ENCODE peak calls at places on chromosomes 7 and 10, in nine cellular contexts. One of them, this sample, is unnamed.

GRCh38 chr7:16926283-16926682 is 44.5 kb upstream of the AGR3 start:
- DNase-seq in cardiac fibroblast: peak
- DNase-seq in OCI-LY7: peak
- DNase-seq in activated B cell treated with CpG ODN at 0.5 μM for 24 hours: no peak
- DNase-seq in vagina: no peak
- DNase-seq in AG04450: no peak
- DNase-seq in nephron progenitor cell: no peak
- DNase-seq in neural crest cell: no peak
- DNase-seq in astrocyte of the spinal cord: peak
- DNase-seq in this sample: no peak

GRCh38 chr7:16684935-16685334 is 39.0 kb downstream of the BZW2 start:
- DNase-seq in cardiac fibroblast: no peak
- DNase-seq in OCI-LY7: peak
- DNase-seq in activated B cell treated with CpG ODN at 0.5 μM for 24 hours: no peak
- DNase-seq in vagina: no peak
- DNase-seq in AG04450: no peak
- DNase-seq in nephron progenitor cell: no peak
- DNase-seq in neural crest cell: no peak
- DNase-seq in astrocyte of the spinal cord: no peak
- DNase-seq in this sample: no peak

GRCh38 chr7:74269757-74270277 is 15.6 kb upstream of the RFC2 start:
- DNase-seq in cardiac fibroblast: peak
- DNase-seq in OCI-LY7: peak
- DNase-seq in activated B cell treated with CpG ODN at 0.5 μM for 24 hours: peak
- DNase-seq in vagina: no peak
- DNase-seq in AG04450: no peak
- DNase-seq in nephron progenitor cell: peak
- DNase-seq in neural crest cell: peak
- DNase-seq in astrocyte of the spinal cord: peak
- DNase-seq in this sample: peak

GRCh38 chr7:120486164-120486563 is 213.2 kb downstream of the KCND2 start:
- DNase-seq in cardiac fibroblast: no peak
- DNase-seq in OCI-LY7: no peak
- DNase-seq in activated B cell treated with CpG ODN at 0.5 μM for 24 hours: no peak
- DNase-seq in vagina: no peak
- DNase-seq in AG04450: no peak
- DNase-seq in nephron progenitor cell: no peak
- DNase-seq in neural crest cell: no peak
- DNase-seq in astrocyte of the spinal cord: peak
- DNase-seq in this sample: no peak

GRCh38 chr10:14146005-14146404 is 184.7 kb downstream of the FRMD4A start:
- DNase-seq in cardiac fibroblast: peak
- DNase-seq in OCI-LY7: no peak
- DNase-seq in activated B cell treated with CpG ODN at 0.5 μM for 24 hours: no peak
- DNase-seq in vagina: no peak
- DNase-seq in AG04450: peak
- DNase-seq in nephron progenitor cell: no peak
- DNase-seq in neural crest cell: no peak
- DNase-seq in astrocyte of the spinal cord: peak
- DNase-seq in this sample: no peak

GRCh38 chr7:98323597-98324322 is 42.3 kb downstream of the BRI3 start:
- DNase-seq in cardiac fibroblast: peak
- DNase-seq in OCI-LY7: no peak
- DNase-seq in activated B cell treated with CpG ODN at 0.5 μM for 24 hours: no peak
- DNase-seq in vagina: no peak
- DNase-seq in AG04450: no peak
- DNase-seq in nephron progenitor cell: peak
- DNase-seq in neural crest cell: no peak
- DNase-seq in astrocyte of the spinal cord: peak
- DNase-seq in this sample: no peak

GRCh38 chr7:28556036-28556435 is 143.7 kb downstream of the CREB5 start:
- DNase-seq in cardiac fibroblast: no peak
- DNase-seq in OCI-LY7: no peak
- DNase-seq in activated B cell treated with CpG ODN at 0.5 μM for 24 hours: no peak
- DNase-seq in vagina: no peak
- DNase-seq in AG04450: no peak
- DNase-seq in nephron progenitor cell: no peak
- DNase-seq in neural crest cell: no peak
- DNase-seq in astrocyte of the spinal cord: no peak
- DNase-seq in this sample: no peak

GRCh38 chr10:70733051-70733450 is 52.1 kb downstream of the TBATA start:
- DNase-seq in cardiac fibroblast: no peak
- DNase-seq in OCI-LY7: no peak
- DNase-seq in activated B cell treated with CpG ODN at 0.5 μM for 24 hours: no peak
- DNase-seq in vagina: no peak
- DNase-seq in AG04450: no peak
- DNase-seq in nephron progenitor cell: no peak
- DNase-seq in neural crest cell: no peak
- DNase-seq in astrocyte of the spinal cord: no peak
- DNase-seq in this sample: no peak

GRCh38 chr10:35367991-35368390 is 31.7 kb downstream of the CCNY start:
- DNase-seq in cardiac fibroblast: no peak
- DNase-seq in OCI-LY7: no peak
- DNase-seq in activated B cell treated with CpG ODN at 0.5 μM for 24 hours: no peak
- DNase-seq in vagina: no peak
- DNase-seq in AG04450: no peak
- DNase-seq in nephron progenitor cell: no peak
- DNase-seq in neural crest cell: no peak
- DNase-seq in astrocyte of the spinal cord: no peak
- DNase-seq in this sample: no peak

GRCh38 chr10:126133906-126134703 is 237.7 kb downstream of the FANK1 start:
- DNase-seq in cardiac fibroblast: peak
- DNase-seq in OCI-LY7: no peak
- DNase-seq in activated B cell treated with CpG ODN at 0.5 μM for 24 hours: no peak
- DNase-seq in vagina: peak
- DNase-seq in AG04450: peak
- DNase-seq in nephron progenitor cell: no peak
- DNase-seq in neural crest cell: no peak
- DNase-seq in astrocyte of the spinal cord: peak
- DNase-seq in this sample: no peak

GRCh38 chr10:93612237-93612636 is at the start of gene PDE6C:
- DNase-seq in cardiac fibroblast: no peak
- DNase-seq in OCI-LY7: no peak
- DNase-seq in activated B cell treated with CpG ODN at 0.5 μM for 24 hours: no peak
- DNase-seq in vagina: no peak
- DNase-seq in AG04450: no peak
- DNase-seq in nephron progenitor cell: no peak
- DNase-seq in neural crest cell: no peak
- DNase-seq in astrocyte of the spinal cord: no peak
- DNase-seq in this sample: no peak

GRCh38 chr7:140649566-140650205 is 9.1 kb upstream of the DENND2A start:
- DNase-seq in cardiac fibroblast: no peak
- DNase-seq in OCI-LY7: no peak
- DNase-seq in activated B cell treated with CpG ODN at 0.5 μM for 24 hours: no peak
- DNase-seq in vagina: no peak
- DNase-seq in AG04450: no peak
- DNase-seq in nephron progenitor cell: no peak
- DNase-seq in neural crest cell: no peak
- DNase-seq in astrocyte of the spinal cord: peak
- DNase-seq in this sample: no peak

GRCh38 chr7:26782501-26782900 is 81.9 kb downstream of the SKAP2 start:
- DNase-seq in cardiac fibroblast: no peak
- DNase-seq in OCI-LY7: no peak
- DNase-seq in activated B cell treated with CpG ODN at 0.5 μM for 24 hours: no peak
- DNase-seq in vagina: no peak
- DNase-seq in AG04450: no peak
- DNase-seq in nephron progenitor cell: no peak
- DNase-seq in neural crest cell: no peak
- DNase-seq in astrocyte of the spinal cord: no peak
- DNase-seq in this sample: no peak

DNA sequence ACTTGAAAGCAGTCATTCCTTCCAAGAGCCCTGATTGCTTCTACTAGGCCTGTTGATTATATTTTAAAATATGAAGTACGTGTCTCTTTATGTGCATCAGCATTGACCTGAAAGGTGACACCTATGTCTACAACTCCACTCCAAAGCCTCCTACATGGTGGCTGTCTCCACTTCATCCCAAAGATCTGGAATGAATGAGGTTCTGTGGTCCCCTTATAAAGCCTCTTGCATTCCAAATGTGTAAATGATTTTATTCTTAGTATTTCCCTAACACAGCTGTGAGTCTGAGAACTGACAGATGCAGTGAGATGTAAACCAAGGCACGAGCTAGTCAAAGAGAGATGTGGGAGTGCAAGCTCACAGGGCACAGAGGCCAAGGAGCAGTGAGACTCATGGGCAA is 176.0 kb upstream of the SVIL start:
- DNase-seq in cardiac fibroblast: no peak
- DNase-seq in OCI-LY7: no peak
- DNase-seq in activated B cell treated with CpG ODN at 0.5 μM for 24 hours: no peak
- DNase-seq in vagina: no peak
- DNase-seq in AG04450: no peak
- DNase-seq in nephron progenitor cell: no peak
- DNase-seq in neural crest cell: no peak
- DNase-seq in astrocyte of the spinal cord: no peak
- DNase-seq in this sample: no peak
- TF ChIP-seq CTCF in cardiac fibroblast: no peak
- TF ChIP-seq CTCF in OCI-LY7: no peak
- TF ChIP-seq CTCF in activated B cell treated with CpG ODN at 0.5 μM for 24 hours: no peak
- TF ChIP-seq CTCF in vagina: no peak
- TF ChIP-seq CTCF in AG04450: no peak
- TF ChIP-seq CTCF in nephron progenitor cell: no peak
- TF ChIP-seq CTCF in neural crest cell: no peak
- TF ChIP-seq CTCF in astrocyte of the spinal cord: no peak
- TF ChIP-seq CTCF in this sample: no peak

DNA sequence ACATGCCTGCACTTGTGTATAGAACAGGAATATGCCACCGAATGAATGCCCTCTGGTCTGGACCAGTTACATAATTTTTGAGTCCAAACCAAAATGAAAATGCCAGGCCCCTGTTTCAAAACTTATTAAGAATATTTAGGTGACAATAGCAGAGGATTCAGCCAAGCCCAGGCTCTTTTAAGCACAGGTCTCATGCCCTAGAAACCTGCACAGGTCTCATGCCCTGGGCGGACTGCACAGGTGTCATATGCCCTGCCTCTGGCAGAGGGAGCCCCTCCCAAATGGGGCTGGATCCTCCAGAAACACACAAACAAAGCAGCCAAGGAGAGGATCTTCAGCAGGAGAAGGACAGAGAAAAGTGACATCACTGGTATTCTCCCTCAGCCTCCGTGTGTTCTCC is 605.4 kb upstream of the NRP1 start:
- DNase-seq in cardiac fibroblast: no peak
- DNase-seq in OCI-LY7: no peak
- DNase-seq in activated B cell treated with CpG ODN at 0.5 μM for 24 hours: no peak
- DNase-seq in vagina: no peak
- DNase-seq in AG04450: no peak
- DNase-seq in nephron progenitor cell: no peak
- DNase-seq in neural crest cell: no peak
- DNase-seq in astrocyte of the spinal cord: no peak
- DNase-seq in this sample: no peak
- TF ChIP-seq CTCF in cardiac fibroblast: no peak
- TF ChIP-seq CTCF in OCI-LY7: no peak
- TF ChIP-seq CTCF in activated B cell treated with CpG ODN at 0.5 μM for 24 hours: no peak
- TF ChIP-seq CTCF in vagina: no peak
- TF ChIP-seq CTCF in AG04450: no peak
- TF ChIP-seq CTCF in nephron progenitor cell: no peak
- TF ChIP-seq CTCF in neural crest cell: no peak
- TF ChIP-seq CTCF in astrocyte of the spinal cord: no peak
- TF ChIP-seq CTCF in this sample: peak

GRCh38 chr7:132392713-132393112 is 183.6 kb downstream of the PLXNA4 start:
- DNase-seq in cardiac fibroblast: no peak
- DNase-seq in OCI-LY7: no peak
- DNase-seq in activated B cell treated with CpG ODN at 0.5 μM for 24 hours: no peak
- DNase-seq in vagina: no peak
- DNase-seq in AG04450: no peak
- DNase-seq in nephron progenitor cell: no peak
- DNase-seq in neural crest cell: no peak
- DNase-seq in astrocyte of the spinal cord: no peak
- DNase-seq in this sample: no peak

GRCh38 chr7:132393789-132394261 is 182.4 kb downstream of the PLXNA4 start:
- DNase-seq in cardiac fibroblast: no peak
- DNase-seq in OCI-LY7: no peak
- DNase-seq in activated B cell treated with CpG ODN at 0.5 μM for 24 hours: no peak
- DNase-seq in vagina: no peak
- DNase-seq in AG04450: no peak
- DNase-seq in nephron progenitor cell: no peak
- DNase-seq in neural crest cell: no peak
- DNase-seq in astrocyte of the spinal cord: peak
- DNase-seq in this sample: no peak

GRCh38 chr7:132395375-132395774 is 180.9 kb downstream of the PLXNA4 start:
- DNase-seq in cardiac fibroblast: no peak
- DNase-seq in OCI-LY7: no peak
- DNase-seq in activated B cell treated with CpG ODN at 0.5 μM for 24 hours: no peak
- DNase-seq in vagina: no peak
- DNase-seq in AG04450: no peak
- DNase-seq in nephron progenitor cell: no peak
- DNase-seq in neural crest cell: no peak
- DNase-seq in astrocyte of the spinal cord: no peak
- DNase-seq in this sample: no peak

GRCh38 chr7:132390705-132391104 is 185.6 kb downstream of the PLXNA4 start:
- DNase-seq in cardiac fibroblast: peak
- DNase-seq in OCI-LY7: no peak
- DNase-seq in activated B cell treated with CpG ODN at 0.5 μM for 24 hours: no peak
- DNase-seq in vagina: no peak
- DNase-seq in AG04450: peak
- DNase-seq in nephron progenitor cell: no peak
- DNase-seq in neural crest cell: no peak
- DNase-seq in astrocyte of the spinal cord: peak
- DNase-seq in this sample: no peak

DNA sequence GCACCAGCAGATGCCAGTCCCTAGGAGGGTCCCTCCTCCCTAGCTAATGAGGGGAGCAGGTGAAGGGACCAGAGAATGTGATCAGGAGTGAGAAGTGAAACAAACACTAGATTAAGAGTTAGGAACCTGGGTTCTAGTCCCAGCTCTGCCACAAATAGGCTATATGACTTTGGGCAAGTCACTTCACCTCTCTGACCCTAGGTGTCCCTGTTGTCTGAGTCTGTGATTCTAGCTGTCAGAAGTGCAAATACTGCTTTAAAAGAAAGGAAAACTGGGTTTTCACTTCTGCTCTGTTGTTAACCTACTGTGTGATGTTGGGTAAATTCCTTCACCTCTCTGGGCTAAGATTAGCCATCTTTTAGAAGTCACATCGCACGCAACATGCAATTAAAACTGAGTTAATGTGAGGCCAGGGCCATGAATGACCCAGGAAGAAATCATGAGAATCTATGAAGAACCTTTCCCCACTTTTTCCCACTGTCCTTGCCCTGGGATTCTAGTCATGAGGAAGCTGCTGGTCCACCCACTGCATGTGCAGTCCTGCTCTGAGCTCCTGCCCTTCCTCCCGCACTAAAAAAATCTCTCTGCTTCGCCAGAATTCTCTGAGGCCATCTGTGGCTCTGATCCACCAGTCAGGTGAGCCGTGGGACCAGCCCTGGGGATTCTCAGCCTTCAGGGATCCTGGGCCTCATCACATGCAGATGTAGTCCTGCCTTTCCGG is 181.8 kb downstream of the PLXNA4 start:
- DNase-seq in cardiac fibroblast: peak
- DNase-seq in OCI-LY7: peak
- DNase-seq in activated B cell treated with CpG ODN at 0.5 μM for 24 hours: no peak
- DNase-seq in vagina: no peak
- DNase-seq in AG04450: no peak
- DNase-seq in nephron progenitor cell: no peak
- DNase-seq in neural crest cell: no peak
- DNase-seq in astrocyte of the spinal cord: no peak
- DNase-seq in this sample: no peak
- TF ChIP-seq CTCF in cardiac fibroblast: peak
- TF ChIP-seq CTCF in OCI-LY7: peak
- TF ChIP-seq CTCF in activated B cell treated with CpG ODN at 0.5 μM for 24 hours: no peak
- TF ChIP-seq CTCF in vagina: no peak
- TF ChIP-seq CTCF in AG04450: no peak
- TF ChIP-seq CTCF in nephron progenitor cell: no peak
- TF ChIP-seq CTCF in neural crest cell: no peak
- TF ChIP-seq CTCF in astrocyte of the spinal cord: no peak
- TF ChIP-seq CTCF in this sample: peak

GRCh38 chr7:94332571-94332970 is 62.1 kb upstream of the COL1A2 start:
- DNase-seq in cardiac fibroblast: no peak
- DNase-seq in OCI-LY7: no peak
- DNase-seq in activated B cell treated with CpG ODN at 0.5 μM for 24 hours: no peak
- DNase-seq in vagina: no peak
- DNase-seq in AG04450: no peak
- DNase-seq in nephron progenitor cell: no peak
- DNase-seq in neural crest cell: no peak
- DNase-seq in astrocyte of the spinal cord: no peak
- DNase-seq in this sample: no peak
- TF ChIP-seq CTCF in cardiac fibroblast: no peak
- TF ChIP-seq CTCF in OCI-LY7: no peak
- TF ChIP-seq CTCF in activated B cell treated with CpG ODN at 0.5 μM for 24 hours: no peak
- TF ChIP-seq CTCF in vagina: no peak
- TF ChIP-seq CTCF in AG04450: no peak
- TF ChIP-seq CTCF in nephron progenitor cell: no peak
- TF ChIP-seq CTCF in neural crest cell: no peak
- TF ChIP-seq CTCF in astrocyte of the spinal cord: no peak
- TF ChIP-seq CTCF in this sample: no peak